ENCODE peak calls at places on chromosomes 13 and 19, in ten cellular contexts. M is amniotic stem cell; W is stimulated activated CD8-positive, alpha-beta memory T cell treated with anti-CD3 and anti-CD28 coated beads, Interleukin-12 subunit alpha, Interleukin-12 subunit beta, amount 100 ng/mL, for 4 hours; V is stimulated activated CD4-positive, alpha-beta T cell treated with anti-CD3 and anti-CD28 coated beads, Interleukin-4, amount 100 ng/mL, for 1 hour; D is AML-193; T is putamen; J is activated CD4-positive, alpha-beta T cell treated with anti-CD3 and anti-CD28 coated beads for 24 hours; R is activated T-cell treated with anti-CD3 and anti-CD28 coated beads for 1 hour; B is CD8-positive, alpha-beta T cell; A is activated CD8-positive, alpha-beta memory T cell treated with anti-CD3 and anti-CD28 coated beads for 1 hour. Y is an unnamed sample.

GRCh38 chr13:46265292-46265691 is 53.6 kb downstream of the LRRC63 start:
- DNase-seq in M (no peak), W (no peak), V (no peak), D (no peak), T (no peak), J (no peak), R (no peak), B (no peak), A (no peak), Y (no peak)

GRCh38 chr13:64934569-64935362 is 2295.4 kb downstream of the PCDH9 start:
- DNase-seq in M (no peak), W (no peak), V (no peak), D (no peak), T (no peak), J (no peak), R (no peak), B (no peak), A (no peak), Y (no peak)

GRCh38 chr13:23941216-23941615 is 43.9 kb upstream of the C1QTNF9B start:
- DNase-seq in M (no peak), W (no peak), V (no peak), D (no peak), T (no peak), J (no peak), R (no peak), B (no peak), A (no peak), Y (no peak)

GRCh38 chr19:6737284-6737872 is at the start of gene GPR108:
- DNase-seq in M (peak), W (peak), V (peak), D (peak), T (peak), J (peak), R (peak), B (peak), A (peak), Y (peak)

GRCh38 chr13:59664586-59664985 is 499.1 kb downstream of the DIAPH3 start:
- DNase-seq in M (no peak), W (no peak), V (no peak), D (no peak), T (no peak), J (no peak), R (no peak), B (no peak), A (no peak), Y (no peak)

GRCh38 chr19:47100290-47100689 is 13.3 kb downstream of the ZC3H4 start:
- DNase-seq in M (no peak), W (no peak), V (no peak), D (no peak), T (no peak), J (no peak), R (no peak), B (no peak), A (no peak), Y (no peak)

GRCh38 chr13:81395368-81395767 is 1054.4 kb upstream of the SPRY2 start:
- DNase-seq in M (no peak), W (no peak), V (no peak), D (no peak), T (no peak), J (no peak), R (no peak), B (no peak), A (no peak), Y (peak)

GRCh38 chr13:99257291-99257690 is 888 bp downstream of the GPR18 start:
- DNase-seq in M (no peak), W (no peak), V (no peak), D (no peak), T (no peak), J (no peak), R (no peak), B (no peak), A (no peak), Y (no peak)

GRCh38 chr13:98496966-98497365 is 79.9 kb downstream of the STK24 start:
- DNase-seq in M (no peak), W (no peak), V (no peak), D (no peak), T (no peak), J (no peak), R (no peak), B (no peak), A (no peak), Y (no peak)

GRCh38 chr19:7681336-7682174 is 922 bp downstream of the TRAPPC5 start:
- DNase-seq in M (peak), W (peak), V (peak), D (peak), T (peak), J (peak), R (peak), B (peak), A (peak), Y (peak)

GRCh38 chr13:51158365-51158764 is 47.3 kb upstream of the C13orf42 start:
- DNase-seq in M (no peak), W (no peak), V (no peak), D (no peak), T (no peak), J (no peak), R (no peak), B (no peak), A (no peak), Y (no peak)

GRCh38 chr19:5988520-5989387 is 10.8 kb upstream of the RANBP3 start:
- DNase-seq in M (no peak), W (no peak), V (no peak), D (no peak), T (no peak), J (no peak), R (no peak), B (no peak), A (no peak), Y (no peak)

GRCh38 chr19:17091758-17092333 is 16.3 kb downstream of the MYO9B start:
- DNase-seq in M (no peak), W (no peak), V (no peak), D (peak), T (no peak), J (no peak), R (no peak), B (no peak), A (no peak), Y (peak)

GRCh38 chr13:80050252-80050651 is 290.7 kb downstream of the SPRY2 start:
- DNase-seq in M (no peak), W (no peak), V (no peak), D (no peak), T (no peak), J (no peak), R (no peak), B (no peak), A (no peak), Y (no peak)

Y was measured in mucosa of descending colon.